ENCODE peak calls at places on chromosomes 4 and X, in four cellular contexts. One of them, this sample, is unnamed.

GRCh38 chr4:129087516-129087915 is 5.8 kb downstream of the SCLT1 start:
- DNase-seq in neuronal stem cell: no peak
- DNase-seq in lower lobe of right lung: no peak
- DNase-seq in adrenal gland: no peak
- DNase-seq in this sample: no peak

GRCh38 chrX:100995469-100995868 is 26.0 kb downstream of the ARL13A start:
- DNase-seq in lower lobe of right lung: no peak
- DNase-seq in neuronal stem cell: no peak
- DNase-seq in adrenal gland: no peak
- DNase-seq in this sample: no peak

GRCh38 chr4:37503231-37503630 is 182.9 kb downstream of the RELL1 start:
- DNase-seq in adrenal gland: no peak
- DNase-seq in lower lobe of right lung: no peak
- DNase-seq in neuronal stem cell: no peak
- DNase-seq in this sample: no peak

GRCh38 chr4:74311696-74312313 is 3.5 kb downstream of the EPGN start:
- DNase-seq in adrenal gland: peak; percentile 19
- DNase-seq in neuronal stem cell: peak; percentile 23
- DNase-seq in lower lobe of right lung: no peak
- DNase-seq in this sample: no peak

GRCh38 chrX:54481751-54482150 is 14.3 kb downstream of the FGD1 start:
- DNase-seq in lower lobe of right lung: no peak
- DNase-seq in neuronal stem cell: no peak
- DNase-seq in adrenal gland: no peak
- DNase-seq in this sample: no peak

GRCh38 chr4:123811763-123812390 is 415.3 kb downstream of the SPRY1 start:
- DNase-seq in neuronal stem cell: no peak
- DNase-seq in adrenal gland: no peak
- DNase-seq in lower lobe of right lung: no peak
- DNase-seq in this sample: no peak

GRCh38 chr4:3420956-3421355 is 20.8 kb upstream of the HGFAC start:
- DNase-seq in adrenal gland: no peak
- DNase-seq in neuronal stem cell: no peak
- DNase-seq in lower lobe of right lung: peak; percentile 22
- DNase-seq in this sample: peak; percentile 6

GRCh38 chr4:25861422-25861926 is 1.3 kb downstream of the SEL1L3 start:
- DNase-seq in neuronal stem cell: no peak
- DNase-seq in lower lobe of right lung: no peak
- DNase-seq in adrenal gland: no peak
- DNase-seq in this sample: no peak

GRCh38 chr4:71064521-71064920 is 71.1 kb downstream of the DCK start:
- DNase-seq in neuronal stem cell: no peak
- DNase-seq in adrenal gland: no peak
- DNase-seq in lower lobe of right lung: no peak
- DNase-seq in this sample: no peak

GRCh38 chrX:15468036-15468435 is 25.1 kb downstream of the PIR start:
- DNase-seq in adrenal gland: peak; percentile 11
- DNase-seq in neuronal stem cell: no peak
- DNase-seq in lower lobe of right lung: no peak
- DNase-seq in this sample: no peak

GRCh38 chrX:19739683-19740082 is 147.7 kb downstream of the SH3KBP1 start:
- DNase-seq in lower lobe of right lung: peak; percentile 47
- DNase-seq in adrenal gland: peak; percentile 63
- DNase-seq in neuronal stem cell: peak; percentile 2
- DNase-seq in this sample: peak; percentile 61

GRCh38 chr4:81352476-81352875 is 119.2 kb downstream of the RASGEF1B start:
- DNase-seq in adrenal gland: no peak
- DNase-seq in neuronal stem cell: no peak
- DNase-seq in lower lobe of right lung: no peak
- DNase-seq in this sample: no peak

GRCh38 chrX:47196098-47196497 is 2.5 kb downstream of the UBA1 start:
- DNase-seq in adrenal gland: no peak
- DNase-seq in lower lobe of right lung: no peak
- DNase-seq in neuronal stem cell: no peak
- DNase-seq in this sample: no peak

GRCh38 chr4:73341454-73341853 is 62.6 kb upstream of the ALB start:
- DNase-seq in adrenal gland: peak; percentile 21
- DNase-seq in lower lobe of right lung: no peak
- DNase-seq in neuronal stem cell: peak; percentile 56
- DNase-seq in this sample: no peak

GRCh38 chr4:6876440-6876839 is 33.2 kb upstream of the TBC1D14 start:
- DNase-seq in lower lobe of right lung: no peak
- DNase-seq in adrenal gland: no peak
- DNase-seq in neuronal stem cell: no peak
- DNase-seq in this sample: no peak

GRCh38 chrX:106022238-106022637 is 16.3 kb downstream of the SERPINA7 start:
- DNase-seq in adrenal gland: no peak
- DNase-seq in lower lobe of right lung: no peak
- DNase-seq in neuronal stem cell: no peak
- DNase-seq in this sample: no peak
- H3K4me1 ChIP-seq in adrenal gland: no peaks in the 10 kb centered on the region
- H3K4me1 ChIP-seq in lower lobe of right lung: no peaks in the 10 kb centered on the region
- H3K4me1 ChIP-seq in neuronal stem cell: no peaks in the 10 kb centered on the region
- H3K4me1 ChIP-seq in this sample: no peaks in the 10 kb centered on the region

DNA sequence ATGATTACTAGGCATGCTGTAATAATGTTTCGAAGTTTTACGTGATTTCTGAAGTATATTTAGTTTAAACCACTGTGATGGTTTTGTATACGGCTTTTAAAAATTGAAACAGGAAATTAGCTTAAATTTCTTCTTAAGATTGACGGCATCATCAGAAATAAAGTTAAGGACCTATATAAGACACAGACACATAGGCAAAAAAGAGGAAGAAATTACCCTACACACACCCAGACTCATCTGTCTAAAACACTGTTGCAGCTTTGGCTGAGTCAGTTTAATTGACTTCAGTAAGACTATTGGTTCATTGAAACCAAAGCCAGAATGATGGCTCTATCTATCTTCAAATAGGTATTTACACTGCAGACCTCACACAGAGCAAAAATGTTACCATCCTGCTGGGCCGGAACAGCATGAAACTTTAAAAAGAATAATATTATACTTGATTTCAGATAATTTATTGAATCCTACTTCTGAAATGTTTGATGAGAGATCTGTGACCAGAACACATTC is 4.4 kb downstream of the HHIP start:
- DNase-seq in lower lobe of right lung: no peak
- DNase-seq in adrenal gland: no peak
- DNase-seq in neuronal stem cell: no peak
- DNase-seq in this sample: no peak
- H3K4me3 ChIP-seq in lower lobe of right lung: peak overlapping the region; percentile 55
- H3K4me3 ChIP-seq in adrenal gland: no peak overlapping the region
- H3K4me3 ChIP-seq in neuronal stem cell: no peak overlapping the region
- H3K4me3 ChIP-seq in this sample: no peak overlapping the region

GRCh38 chr4:113689394-113689793 is 72.1 kb downstream of the CAMK2D start:
- DNase-seq in neuronal stem cell: no peak
- DNase-seq in adrenal gland: no peak
- DNase-seq in lower lobe of right lung: no peak
- DNase-seq in this sample: no peak
- H3K4me1 ChIP-seq in neuronal stem cell: no peaks in the 10 kb centered on the region
- H3K4me1 ChIP-seq in adrenal gland: peaks cover 9% of the 10 kb centered on the region
- H3K4me1 ChIP-seq in lower lobe of right lung: peaks cover 7% of the 10 kb centered on the region
- H3K4me1 ChIP-seq in this sample: peaks cover 84% of the 10 kb centered on the region

GRCh38 chrX:153530411-153531145 is 13.1 kb downstream of the ATP2B3 start:
- DNase-seq in lower lobe of right lung: no peak
- DNase-seq in neuronal stem cell: no peak
- DNase-seq in adrenal gland: no peak
- DNase-seq in this sample: no peak
- H3K4me3 ChIP-seq in lower lobe of right lung: no peak overlapping the region
- H3K4me3 ChIP-seq in neuronal stem cell: no peak overlapping the region
- H3K4me3 ChIP-seq in adrenal gland: no peak overlapping the region
- H3K4me3 ChIP-seq in this sample: no peak overlapping the region

GRCh38 chr4:101128473-101128872 is 218.9 kb downstream of the PPP3CA start:
- DNase-seq in neuronal stem cell: no peak
- DNase-seq in lower lobe of right lung: no peak
- DNase-seq in adrenal gland: no peak
- DNase-seq in this sample: no peak

GRCh38 chr4:101126044-101126443 is 221.3 kb downstream of the PPP3CA start:
- DNase-seq in lower lobe of right lung: no peak
- DNase-seq in adrenal gland: no peak
- DNase-seq in neuronal stem cell: no peak
- DNase-seq in this sample: no peak

GRCh38 chr4:101125045-101125713 is 222.1 kb downstream of the PPP3CA start:
- DNase-seq in neuronal stem cell: no peak
- DNase-seq in lower lobe of right lung: no peak
- DNase-seq in adrenal gland: no peak
- DNase-seq in this sample: no peak

GRCh38 chr4:101123231-101123630 is 224.1 kb downstream of the PPP3CA start:
- DNase-seq in lower lobe of right lung: no peak
- DNase-seq in neuronal stem cell: no peak
- DNase-seq in adrenal gland: no peak
- DNase-seq in this sample: no peak

DNA sequence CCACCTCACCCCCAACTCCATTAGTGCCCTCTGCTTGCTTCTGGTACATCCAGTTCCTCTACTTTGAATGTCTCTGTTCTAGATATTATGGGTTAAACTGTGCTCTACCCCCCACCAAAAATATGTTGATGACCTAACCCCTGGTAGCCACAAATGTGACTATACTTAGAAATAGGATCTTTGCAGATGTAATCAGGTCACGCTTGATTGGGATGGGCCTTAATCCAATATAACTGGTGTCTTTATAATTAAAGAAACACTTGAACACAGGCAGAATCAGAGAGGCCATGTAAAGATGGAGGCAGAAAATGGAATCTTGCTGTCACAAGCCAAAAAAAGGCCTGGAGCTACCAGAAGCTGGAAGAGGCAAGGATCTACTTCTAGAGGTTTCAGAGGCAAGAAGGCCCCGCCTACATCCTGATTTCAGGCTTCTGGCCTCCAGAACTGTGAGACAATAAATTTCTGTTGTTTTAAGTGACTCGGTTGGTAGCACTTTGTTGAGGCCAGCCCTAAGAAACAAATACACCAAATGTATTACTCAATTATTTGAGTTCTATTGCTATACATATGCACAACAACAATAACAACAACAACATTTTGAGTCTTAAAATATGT is 220.0 kb downstream of the PPP3CA start:
- DNase-seq in lower lobe of right lung: no peak
- DNase-seq in adrenal gland: no peak
- DNase-seq in neuronal stem cell: no peak
- DNase-seq in this sample: no peak
- H3K4me1 ChIP-seq in lower lobe of right lung: no peaks in the 10 kb centered on the region
- H3K4me1 ChIP-seq in adrenal gland: peaks cover 8% of the 10 kb centered on the region
- H3K4me1 ChIP-seq in neuronal stem cell: no peaks in the 10 kb centered on the region
- H3K4me1 ChIP-seq in this sample: no peaks in the 10 kb centered on the region

GRCh38 chr4:5706486-5707290 is 1.7 kb downstream of the EVC2 start:
- DNase-seq in neuronal stem cell: no peak
- DNase-seq in lower lobe of right lung: no peak
- DNase-seq in adrenal gland: no peak
- DNase-seq in this sample: no peak
- H3K4me3 ChIP-seq in neuronal stem cell: peak overlapping the region; percentile 19
- H3K4me3 ChIP-seq in lower lobe of right lung: no peak overlapping the region
- H3K4me3 ChIP-seq in adrenal gland: no peak overlapping the region
- H3K4me3 ChIP-seq in this sample: no peak overlapping the region

DNA sequence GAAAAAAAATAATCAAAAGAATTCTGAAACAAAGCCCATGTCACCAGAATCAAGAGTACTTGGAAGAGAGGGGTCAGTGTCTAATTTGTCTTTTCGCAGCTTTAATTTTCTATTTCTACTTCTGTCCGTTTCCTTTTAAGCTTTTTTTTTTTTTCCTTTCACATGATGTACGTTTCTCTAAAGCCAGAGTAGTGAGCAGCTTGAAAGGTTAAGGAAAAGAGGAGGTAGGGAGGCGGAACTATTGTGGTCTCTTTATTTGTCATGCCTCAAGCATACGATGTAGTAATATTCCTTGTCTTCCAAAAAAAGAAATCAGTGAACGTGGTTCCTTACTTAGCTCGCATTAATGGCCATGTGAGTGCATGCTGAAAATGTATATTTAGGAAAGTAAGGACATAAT is 311.5 kb downstream of the TENM3 start:
- DNase-seq in neuronal stem cell: no peak
- DNase-seq in adrenal gland: no peak
- DNase-seq in lower lobe of right lung: no peak
- DNase-seq in this sample: no peak
- H3K4me1 ChIP-seq in neuronal stem cell: peaks cover 16% of the 10 kb centered on the region
- H3K4me1 ChIP-seq in adrenal gland: no peaks in the 10 kb centered on the region
- H3K4me1 ChIP-seq in lower lobe of right lung: no peaks in the 10 kb centered on the region
- H3K4me1 ChIP-seq in this sample: no peaks in the 10 kb centered on the region

DNA sequence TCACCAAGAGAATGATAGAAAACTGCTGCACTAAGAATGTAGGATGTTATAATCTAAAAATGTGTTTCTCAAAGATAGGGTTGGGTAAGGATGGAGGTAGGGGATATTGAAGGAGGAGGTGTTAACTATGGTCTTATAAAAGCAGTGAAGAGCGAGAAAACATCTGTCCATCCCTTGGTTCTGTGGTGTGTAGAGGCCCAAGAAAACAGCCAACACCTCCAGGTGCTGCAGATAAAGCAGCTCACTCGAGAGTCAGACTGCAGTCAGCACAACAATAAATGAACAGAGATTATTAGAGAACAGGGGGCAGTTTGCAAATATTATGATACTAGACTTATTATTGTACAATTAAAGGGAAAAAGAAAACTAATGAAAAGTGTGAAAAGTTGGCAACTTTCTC is 141.5 kb downstream of the CAMK2D start:
- DNase-seq in adrenal gland: no peak
- DNase-seq in lower lobe of right lung: no peak
- DNase-seq in neuronal stem cell: no peak
- DNase-seq in this sample: no peak
- H3K4me3 ChIP-seq in adrenal gland: no peak overlapping the region
- H3K4me3 ChIP-seq in lower lobe of right lung: no peak overlapping the region
- H3K4me3 ChIP-seq in neuronal stem cell: no peak overlapping the region
- H3K4me3 ChIP-seq in this sample: no peak overlapping the region

This sample was measured in heart left ventricle.